ENCODE peak calls at places on chromosomes 11 and 22, in six cellular contexts. K, Q, J, S, A and T are unnamed samples.

GRCh38 chr22:39808087-39808486 is 85.5 kb downstream of the ENTHD1 start:
- DNase-seq in J (peak), A (peak), Q (peak), K (peak), S (no peak), T (no peak)

GRCh38 chr22:47389201-47389600 is 626.8 kb downstream of the TBC1D22A start:
- DNase-seq in Q (no peak), K (no peak), J (no peak), S (no peak), A (no peak), T (no peak)

GRCh38 chr22:39728236-39728860 is 157.8 kb downstream of the CACNA1I start:
- DNase-seq in A (peak), Q (no peak), K (no peak), J (no peak), S (no peak), T (no peak)

GRCh38 chr22:19398206-19398605 is 33.3 kb downstream of the HIRA start:
- DNase-seq in K (no peak), A (no peak), S (no peak), J (no peak), Q (no peak), T (no peak)

GRCh38 chr22:26550498-26551033 is 38.3 kb upstream of the TFIP11 start:
- DNase-seq in S (no peak), Q (no peak), A (no peak), J (no peak), K (peak), T (no peak)

GRCh38 chr11:61973603-61974162 is 6.2 kb upstream of the FTH1 start:
- DNase-seq in K (peak), Q (no peak), A (no peak), S (no peak), J (no peak), T (no peak)

GRCh38 chr22:26447594-26448329 is 18.7 kb downstream of the ASPHD2 start:
- DNase-seq in Q (no peak), A (no peak), S (no peak), K (no peak), J (no peak), T (no peak)

GRCh38 chr22:44142421-44143116 is 38.2 kb upstream of the PARVG start:
- DNase-seq in Q (no peak), A (no peak), K (no peak), J (no peak), S (no peak), T (no peak)

GRCh38 chr11:126430581-126431320 is 75.3 kb downstream of the ST3GAL4 start:
- DNase-seq in K (no peak), S (no peak), Q (no peak), A (no peak), J (no peak), T (no peak)

GRCh38 chr11:61472282-61472681 is 36.3 kb upstream of the LRRC10B start:
- DNase-seq in K (no peak), A (no peak), J (no peak), Q (no peak), S (no peak), T (no peak)

GRCh38 chr11:130850185-130850944 is 65.9 kb downstream of the SNX19 start:
- DNase-seq in S (no peak), A (no peak), K (no peak), Q (no peak), J (no peak), T (no peak)

GRCh38 chr22:27719033-27719341 is 82.6 kb downstream of the MN1 start:
- DNase-seq in A (no peak), Q (no peak), K (no peak), S (no peak), J (no peak), T (no peak)

GRCh38 chr11:1480191-1480554 is 6.4 kb downstream of the MOB2 start:
- DNase-seq in A (no peak), Q (no peak), K (no peak), S (no peak), J (no peak), T (no peak)

GRCh38 chr11:45890886-45891550 is 5.6 kb downstream of the MAPK8IP1 start:
- DNase-seq in K (no peak), S (no peak), A (no peak), J (no peak), Q (no peak), T (no peak)

GRCh38 chr11:44788536-44789227 is 61.9 kb downstream of the TSPAN18 start:
- DNase-seq in A (no peak), S (no peak), K (no peak), J (no peak), Q (no peak), T (no peak)

GRCh38 chr11:59173964-59174663 is 2.2 kb downstream of the DTX4 start:
- DNase-seq in K (peak), S (no peak), Q (no peak), A (peak), J (peak), T (no peak)

GRCh38 chr11:37946155-37946766 is 1348.2 kb upstream of the RAG2 start:
- DNase-seq in S (peak), K (peak), J (peak), Q (no peak), A (peak), T (peak)

GRCh38 chr11:5624489-5625278 is at the start of gene TRIM34:
- DNase-seq in A (peak), Q (no peak), K (no peak), J (no peak), S (peak), T (peak)

GRCh38 chr11:114340311-114341131 is 44.3 kb downstream of the NNMT start:
- DNase-seq in Q (peak), S (no peak), J (peak), K (peak), A (peak), T (peak)

GRCh38 chr22:35752172-35752832 is 34.6 kb downstream of the APOL5 start:
- DNase-seq in Q (no peak), J (no peak), K (no peak), A (no peak), S (peak), T (no peak)

GRCh38 chr11:65505434-65506315 is 6.8 kb downstream of the MALAT1 start:
- DNase-seq in A (no peak), J (no peak), K (no peak), S (no peak), Q (no peak), T (peak)

GRCh38 chr11:100929377-100929776 is 200.2 kb downstream of the PGR start:
- DNase-seq in A (no peak), J (no peak), S (no peak), K (no peak), Q (no peak), T (no peak)

GRCh38 chr11:85844439-85845051 is 10.6 kb upstream of the CCDC83 start:
- DNase-seq in Q (peak), K (no peak), J (no peak), A (no peak), S (no peak), T (no peak)

GRCh38 chr11:29328961-29329441 is 687.8 kb downstream of the KCNA4 start:
- DNase-seq in Q (peak), K (peak), A (no peak), J (no peak), S (no peak), T (no peak)

GRCh38 chr11:115170133-115170815 is 333.9 kb downstream of the CADM1 start:
- DNase-seq in K (peak), J (peak), A (peak), Q (no peak), S (no peak), T (peak)

GRCh38 chr11:9922806-9923205 is 258.9 kb downstream of the SWAP70 start:
- DNase-seq in Q (no peak), A (peak), S (no peak), J (peak), K (no peak), T (no peak)

GRCh38 chr11:134711563-134711962 is 299.5 kb upstream of the B3GAT1 start:
- DNase-seq in J (no peak), A (no peak), Q (no peak), S (no peak), K (no peak), T (no peak)

GRCh38 chr11:102546427-102546826 is 15.9 kb upstream of the MMP7 start:
- DNase-seq in K (no peak), S (no peak), J (no peak), Q (no peak), A (no peak), T (no peak)

GRCh38 chr11:78022397-78023396 is at the start of gene KCTD14:
- DNase-seq in S (no peak), J (no peak), K (peak), A (peak), Q (no peak), T (no peak)

GRCh38 chr11:1130276-1131032 is 27.3 kb upstream of the MUC5AC start:
- DNase-seq in J (no peak), A (no peak), S (no peak), Q (no peak), K (no peak), T (no peak)

GRCh38 chr11:8321876-8322275 is 58.2 kb upstream of the LMO1 start:
- DNase-seq in Q (no peak), S (no peak), A (no peak), J (no peak), K (no peak), T (no peak)

GRCh38 chr11:122690292-122690691 is 34.8 kb downstream of the UBASH3B start:
- DNase-seq in A (no peak), K (no peak), Q (no peak), S (no peak), J (no peak), T (no peak)

GRCh38 chr11:69055598-69056516 is 7.1 kb downstream of the TPCN2 start:
- DNase-seq in A (no peak), J (no peak), K (no peak), Q (no peak), S (peak), T (no peak)

GRCh38 chr11:11608783-11609232 is 13.0 kb downstream of the GALNT18 start:
- DNase-seq in A (no peak), K (no peak), Q (no peak), S (no peak), J (no peak), T (no peak)

GRCh38 chr22:22935546-22936157 is 48.0 kb downstream of the IGLL5 start:
- DNase-seq in K (no peak), S (peak), J (no peak), A (no peak), Q (no peak), T (peak)

GRCh38 chr22:22392131-22392530 is 116.4 kb downstream of the ZNF280B start:
- DNase-seq in Q (no peak), J (no peak), A (no peak), K (no peak), S (no peak), T (peak)

GRCh38 chr22:24758164-24758799 is 16.2 kb downstream of the PIWIL3 start:
- DNase-seq in J (peak), Q (peak), A (peak), K (peak), S (no peak), T (peak)

GRCh38 chr11:122556605-122557004 is 98.9 kb upstream of the UBASH3B start:
- DNase-seq in A (peak), J (no peak), S (no peak), Q (no peak), K (no peak), T (no peak)

DNA sequence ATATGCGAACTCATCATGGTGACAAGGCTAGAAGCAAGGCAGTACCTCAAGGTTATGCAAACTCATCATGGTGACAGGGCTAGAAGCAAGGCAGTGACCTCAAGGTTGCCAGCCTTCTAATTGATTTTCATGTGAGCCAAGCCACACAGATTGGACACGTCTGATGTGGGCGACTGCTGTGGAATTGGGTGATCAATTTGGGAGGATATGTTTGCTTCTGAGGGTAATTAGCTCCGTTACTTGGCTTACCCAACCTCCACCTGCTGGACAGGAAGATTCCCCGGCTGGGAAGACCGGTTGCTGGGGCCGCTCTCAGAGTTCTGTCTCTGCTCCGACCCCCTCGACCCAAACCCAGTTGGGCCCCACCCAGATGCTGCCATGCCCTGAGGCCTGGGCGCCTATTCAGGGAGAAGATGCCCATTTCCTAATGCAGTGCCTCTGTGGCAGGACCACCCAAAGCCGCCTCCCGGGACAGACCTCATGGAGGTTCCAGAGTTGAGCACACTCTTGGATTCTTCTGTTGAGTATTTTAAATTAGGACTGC is 69.9 kb upstream of the SHANK2 start:
- DNase-seq in S (no peak), K (no peak), A (no peak), Q (no peak), J (no peak), T (no peak)
- TF ChIP-seq ZNF274 in S (no peak), K (no peak), A (no peak), Q (no peak), J (no peak), T (no peak)

GRCh38 chr11:33895752-33896137 is 3.9 kb upstream of the LMO2 start:
- DNase-seq in S (no peak), K (no peak), J (no peak), A (no peak), Q (no peak), T (no peak)

GRCh38 chr11:33894402-33894754 is 2.5 kb upstream of the LMO2 start:
- DNase-seq in S (peak), K (no peak), A (no peak), J (no peak), Q (no peak), T (peak)

GRCh38 chr11:33891714-33892327 is at the start of gene LMO2:
- DNase-seq in J (no peak), Q (no peak), A (no peak), K (no peak), S (no peak), T (peak)

GRCh38 chr11:33893711-33894401 is 2.0 kb upstream of the LMO2 start:
- DNase-seq in K (no peak), J (no peak), S (peak), A (no peak), Q (no peak), T (no peak)

DNA sequence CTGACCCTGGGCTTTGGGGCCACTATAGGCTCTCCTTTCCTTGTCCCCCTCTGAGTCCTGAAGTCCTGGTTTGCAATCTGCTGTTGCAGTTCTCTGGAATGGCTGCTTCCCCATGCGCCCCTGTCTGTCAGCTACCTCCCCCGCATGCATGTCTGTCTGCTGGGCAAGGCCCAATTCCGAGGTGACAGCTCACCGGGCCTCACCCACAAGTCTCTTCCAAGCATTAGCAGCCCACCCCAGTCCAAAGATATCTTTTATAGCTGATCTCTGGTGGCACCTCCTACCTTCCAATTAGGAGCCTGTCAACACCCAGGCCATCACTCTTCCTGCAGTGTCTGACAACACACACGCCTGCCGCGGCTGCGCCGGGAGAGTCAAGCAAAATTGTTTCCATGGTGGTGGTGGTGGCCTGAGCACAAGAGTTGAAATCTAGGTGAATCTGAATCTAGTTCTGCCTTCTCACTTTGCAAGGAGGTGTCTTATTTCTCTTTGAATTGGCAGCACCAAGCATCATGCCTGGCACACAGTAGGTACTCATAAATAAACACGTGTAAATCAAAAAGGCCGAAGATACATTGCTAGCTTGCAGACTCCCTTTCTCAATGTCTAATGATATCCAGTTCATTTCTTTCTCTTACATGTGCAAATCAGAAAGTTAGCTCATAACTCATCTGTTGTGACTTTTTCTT is 1.2 kb upstream of the LMO2 start:
- DNase-seq in Q (no peak), S (no peak), A (no peak), K (no peak), J (no peak), T (peak)
- TF ChIP-seq ZNF274 in Q (no peak), S (no peak), A (no peak), K (no peak), J (no peak), T (no peak)

DNA sequence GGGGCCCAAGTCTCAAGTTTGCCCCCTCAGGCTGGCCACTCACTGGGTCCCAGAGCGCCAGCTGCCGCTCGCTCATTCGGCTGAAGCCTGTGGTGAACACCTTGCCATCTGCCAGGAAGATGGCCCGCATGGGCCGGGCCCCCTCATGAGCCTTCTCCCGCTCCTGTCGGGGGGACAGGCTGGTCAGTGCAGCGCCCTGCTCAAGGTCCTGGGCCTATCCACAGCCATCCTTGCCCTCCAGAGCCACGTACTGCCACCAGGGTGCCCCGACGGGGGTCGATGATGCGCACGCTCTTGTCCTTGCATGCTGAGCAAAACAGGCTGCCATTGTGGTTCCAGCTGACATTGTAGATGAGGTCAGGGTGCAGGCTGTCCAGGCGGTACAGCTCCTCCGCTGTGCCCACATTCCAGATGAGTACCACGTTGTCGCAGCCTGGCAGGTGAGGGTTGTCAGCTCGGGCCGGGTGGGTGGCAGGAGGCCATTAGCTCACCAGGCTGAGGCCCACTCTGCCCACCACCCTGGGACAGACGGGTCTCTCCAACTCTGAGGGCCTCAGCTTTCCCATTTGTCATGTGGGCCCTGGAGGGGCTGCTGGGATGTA is 2.1 kb downstream of the CORO1B start:
- DNase-seq in J (no peak), Q (no peak), K (no peak), S (no peak), A (no peak), T (no peak)
- TF ChIP-seq ZNF274 in J (no peak), Q (no peak), K (no peak), S (no peak), A (no peak), T (no peak)

GRCh38 chr11:125202977-125203376 is 38.4 kb downstream of the PKNOX2 start:
- DNase-seq in A (no peak), K (no peak), S (no peak), J (no peak), Q (no peak), T (no peak)

GRCh38 chr11:125202362-125202880 is 37.9 kb downstream of the PKNOX2 start:
- DNase-seq in J (no peak), A (no peak), Q (no peak), S (no peak), K (no peak), T (no peak)

GRCh38 chr11:125211191-125211953 is 46.8 kb downstream of the PKNOX2 start:
- DNase-seq in K (no peak), A (no peak), S (no peak), Q (no peak), J (no peak), T (no peak)

GRCh38 chr11:125210112-125210511 is 45.6 kb downstream of the PKNOX2 start:
- DNase-seq in J (no peak), A (no peak), S (no peak), Q (no peak), K (no peak), T (no peak)

GRCh38 chr11:125207866-125208425 is 43.4 kb downstream of the PKNOX2 start:
- DNase-seq in K (no peak), Q (no peak), S (no peak), J (no peak), A (no peak), T (no peak)
- TF ChIP-seq ZNF274 in K (no peak), Q (no peak), S (no peak), J (no peak), A (no peak), T (no peak)